ENCODE peak calls at places on chromosome 6, in seven cellular contexts. Z is left lung; D is ascending aorta; F is naive thymus-derived CD4-positive, alpha-beta T cell; M is esophagus squamous epithelium; Q is stomach; S is SK-N-SH. U is an unnamed sample. For H3K36me3, the result is how much of the 10 kb centered on the place peaks cover.

GRCh38 chr6:80425089-80425823 is 318.8 kb downstream of the BCKDHB start:
- DNase-seq in Z (no peak), D (no peak), F (no peak), M (no peak), Q (no peak), S (no peak), U (peak)

GRCh38 chr6:3247255-3248146 is 11.2 kb upstream of the PSMG4 start:
- DNase-seq in Z (no peak), D (no peak), F (no peak), M (no peak), Q (peak), S (peak), U (peak)

GRCh38 chr6:142207265-142207877 is 60.3 kb downstream of the VTA1 start:
- DNase-seq in Z (no peak), D (peak), F (peak), M (no peak), Q (peak), S (peak), U (peak)

GRCh38 chr6:10540073-10540746 is 19.1 kb downstream of the GCNT2 start:
- DNase-seq in Z (no peak), D (no peak), F (no peak), M (no peak), Q (no peak), S (no peak), U (no peak)

GRCh38 chr6:42049116-42049809 is 1.1 kb upstream of the TAF8 start:
- DNase-seq in Z (no peak), D (no peak), F (no peak), M (no peak), Q (no peak), S (no peak), U (no peak)

GRCh38 chr6:388202-388903 is 3.2 kb upstream of the IRF4 start:
- DNase-seq in Z (no peak), D (peak), F (no peak), M (no peak), Q (no peak), S (no peak), U (no peak)

GRCh38 chr6:161658216-161658615 is 384.4 kb upstream of the AGPAT4 start:
- DNase-seq in Z (no peak), D (no peak), F (no peak), M (no peak), Q (no peak), S (no peak), U (no peak)

GRCh38 chr6:48476257-48476656 is 365.3 kb upstream of the PTCHD4 start:
- DNase-seq in Z (no peak), D (no peak), F (no peak), M (no peak), Q (no peak), S (no peak), U (no peak)

GRCh38 chr6:77930945-77931344 is 278.1 kb downstream of the MEI4 start:
- DNase-seq in Z (no peak), D (no peak), F (no peak), M (no peak), Q (no peak), S (no peak), U (no peak)

GRCh38 chr6:7723041-7723447 is 2.9 kb upstream of the BMP6 start:
- DNase-seq in Z (peak), D (peak), F (peak), M (no peak), Q (peak), S (peak), U (peak)

GRCh38 chr6:43020847-43021246 is 576 bp upstream of the RRP36 start:
- DNase-seq in Z (no peak), D (no peak), F (no peak), M (no peak), Q (no peak), S (peak), U (peak)

GRCh38 chr6:135212935-135213334 is 31.8 kb downstream of the MYB start:
- DNase-seq in Z (no peak), D (no peak), F (no peak), M (no peak), Q (no peak), S (no peak), U (peak)

GRCh38 chr6:117397536-117398227 is 28.1 kb downstream of the ROS1 start:
- DNase-seq in Z (no peak), D (no peak), F (no peak), M (no peak), Q (no peak), S (no peak), U (no peak)

GRCh38 chr6:56709650-56710049 is 67.0 kb upstream of the DST start:
- DNase-seq in Z (no peak), D (no peak), F (no peak), M (no peak), Q (no peak), S (no peak), U (no peak)

GRCh38 chr6:29631860-29632731 is 887 bp downstream of the GABBR1 start:
- DNase-seq in Z (peak), D (peak), F (peak), M (no peak), Q (peak), S (peak), U (peak)

GRCh38 chr6:14177413-14178082 is 60.0 kb downstream of the CD83 start:
- DNase-seq in Z (no peak), D (no peak), F (no peak), M (no peak), Q (no peak), S (no peak), U (peak)

GRCh38 chr6:108168026-108168463 is 2.2 kb downstream of the NR2E1 start:
- DNase-seq in Z (no peak), D (peak), F (no peak), M (no peak), Q (no peak), S (no peak), U (no peak)
- H3K4me3 ChIP-seq in Z (no peak), D (peak), F (peak), M (peak), Q (peak), S (no peak), U (no peak)

DNA sequence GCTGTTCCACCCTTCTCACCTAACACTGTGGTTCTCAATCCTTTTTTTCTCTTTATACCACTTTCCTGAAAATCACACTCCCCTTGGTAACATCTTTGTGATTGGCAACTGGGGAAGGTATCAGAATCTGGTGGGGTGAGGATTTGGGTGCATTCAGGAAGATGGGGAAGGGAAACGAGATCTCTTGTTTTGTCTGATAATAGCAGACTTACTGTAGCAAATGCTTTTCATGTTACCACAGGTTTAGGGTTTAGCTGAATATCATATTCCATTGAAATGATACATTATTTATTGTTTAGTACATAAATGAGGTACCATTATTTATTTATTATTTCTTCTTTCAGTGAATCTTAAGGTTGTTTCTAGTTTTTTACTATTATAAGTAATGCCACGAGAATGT is 100.8 kb downstream of the RTN4IP1 start:
- DNase-seq in Z (no peak), D (no peak), F (no peak), M (no peak), Q (no peak), S (no peak), U (no peak)
- H3K36me3 ChIP-seq in Z (half or more), D (under half), F (under half), M (half or more), Q (under half), S (half or more), U (under half)

DNA sequence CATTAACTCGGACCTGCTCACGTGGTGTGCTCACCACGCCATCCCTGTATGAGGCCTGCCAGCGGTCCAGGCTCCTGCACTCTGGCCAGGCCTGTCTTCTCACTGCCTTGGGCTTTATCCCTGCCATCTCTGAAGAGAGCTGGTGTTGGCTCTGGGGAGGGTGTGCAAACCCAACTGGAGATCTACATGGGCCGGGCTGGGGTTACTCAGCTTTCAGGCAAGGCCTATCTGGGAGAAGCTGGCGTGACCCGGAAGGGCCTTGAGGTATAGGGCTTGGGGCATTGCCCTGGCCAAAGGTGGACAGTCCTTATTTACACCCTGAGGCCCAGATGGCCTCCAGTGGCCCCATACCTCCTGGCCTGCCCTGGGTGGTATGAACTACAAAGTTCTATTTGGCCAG is 5.0 kb downstream of the SLC29A1 start:
- DNase-seq in Z (no peak), D (peak), F (no peak), M (no peak), Q (no peak), S (no peak), U (no peak)
- H3K4me3 ChIP-seq in Z (no peak), D (no peak), F (no peak), M (no peak), Q (no peak), S (no peak), U (no peak)

GRCh38 chr6:143496974-143497373 is 14.5 kb downstream of the FUCA2 start:
- DNase-seq in Z (no peak), D (no peak), F (no peak), M (no peak), Q (no peak), S (no peak), U (no peak)

GRCh38 chr6:143504369-143504768 is 7.2 kb downstream of the FUCA2 start:
- DNase-seq in Z (no peak), D (no peak), F (no peak), M (no peak), Q (no peak), S (no peak), U (no peak)

GRCh38 chr6:143501851-143502250 is 9.7 kb downstream of the FUCA2 start:
- DNase-seq in Z (no peak), D (no peak), F (no peak), M (no peak), Q (no peak), S (no peak), U (no peak)

DNA sequence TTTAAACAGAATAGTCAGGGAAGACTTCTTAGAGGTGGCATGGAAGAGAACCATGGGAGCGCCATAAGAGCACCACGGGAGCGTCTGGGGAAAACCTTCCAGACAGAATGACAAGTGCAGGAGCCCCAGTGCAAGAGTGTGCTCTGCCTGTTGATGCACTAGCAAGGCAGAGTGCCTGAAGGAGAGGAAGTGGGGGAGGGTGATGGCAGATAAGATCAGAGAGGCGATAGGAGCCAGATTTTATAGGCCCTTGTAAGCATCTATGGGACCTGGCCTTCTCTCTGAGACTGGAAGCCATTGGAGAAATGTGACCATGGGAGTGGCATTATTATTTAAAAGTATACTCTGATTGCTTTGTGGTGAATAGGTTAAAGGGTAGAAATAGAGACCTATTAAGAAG is 13.1 kb downstream of the FUCA2 start:
- DNase-seq in Z (no peak), D (no peak), F (peak), M (no peak), Q (no peak), S (no peak), U (no peak)
- H3K36me3 ChIP-seq in Z (half or more), D (half or more), F (under half), M (half or more), Q (half or more), S (under half), U (half or more)